ENCODE peak calls at places on chromosome 15, in seven cellular contexts. One of them, this sample, is unnamed.

GRCh38 chr15:77420610-77421369 is at the start of gene HMG20A:
- DNase-seq in choroid plexus epithelial cell: peak; percentile 91
- DNase-seq in brain microvascular endothelial cell: peak; percentile 62
- DNase-seq in GM12865: peak; percentile 86
- DNase-seq in bronchial epithelial cell: peak; percentile 74
- DNase-seq in AG10803: peak; percentile 88
- DNase-seq in HFFc6: peak; percentile 66
- DNase-seq in this sample: peak; percentile 67

GRCh38 chr15:100628746-100629145 is 26.4 kb downstream of the ASB7 start:
- DNase-seq in choroid plexus epithelial cell: peak; percentile 16
- DNase-seq in brain microvascular endothelial cell: no peak
- DNase-seq in GM12865: no peak
- DNase-seq in bronchial epithelial cell: no peak
- DNase-seq in AG10803: peak; percentile 94
- DNase-seq in HFFc6: no peak
- DNase-seq in this sample: no peak

GRCh38 chr15:88982304-88982945 is 69.2 kb upstream of the MFGE8 start:
- DNase-seq in choroid plexus epithelial cell: peak; percentile 83
- DNase-seq in brain microvascular endothelial cell: peak; percentile 78
- DNase-seq in GM12865: peak; percentile 88
- DNase-seq in bronchial epithelial cell: no peak
- DNase-seq in AG10803: peak; percentile 76
- DNase-seq in HFFc6: peak; percentile 57
- DNase-seq in this sample: peak; percentile 41

GRCh38 chr15:50996641-50997040 is 88.2 kb downstream of the AP4E1 start:
- DNase-seq in choroid plexus epithelial cell: peak; percentile 26
- DNase-seq in brain microvascular endothelial cell: no peak
- DNase-seq in GM12865: no peak
- DNase-seq in bronchial epithelial cell: peak; percentile 84
- DNase-seq in AG10803: peak; percentile 58
- DNase-seq in HFFc6: peak; percentile 81
- DNase-seq in this sample: no peak

GRCh38 chr15:37083610-37084009 is 16.7 kb downstream of the MEIS2 start:
- DNase-seq in choroid plexus epithelial cell: peak; percentile 87
- DNase-seq in brain microvascular endothelial cell: no peak
- DNase-seq in GM12865: no peak
- DNase-seq in bronchial epithelial cell: no peak
- DNase-seq in AG10803: no peak
- DNase-seq in HFFc6: no peak
- DNase-seq in this sample: no peak

GRCh38 chr15:70095387-70096214 is 2.1 kb downstream of the TLE3 start:
- DNase-seq in choroid plexus epithelial cell: no peak
- DNase-seq in brain microvascular endothelial cell: no peak
- DNase-seq in GM12865: peak; percentile 58
- DNase-seq in bronchial epithelial cell: no peak
- DNase-seq in AG10803: no peak
- DNase-seq in HFFc6: no peak
- DNase-seq in this sample: no peak

GRCh38 chr15:94480289-94480834 is 249.0 kb downstream of the MCTP2 start:
- DNase-seq in choroid plexus epithelial cell: no peak
- DNase-seq in brain microvascular endothelial cell: no peak
- DNase-seq in GM12865: no peak
- DNase-seq in bronchial epithelial cell: peak; percentile 29
- DNase-seq in AG10803: no peak
- DNase-seq in HFFc6: no peak
- DNase-seq in this sample: no peak

GRCh38 chr15:101523560-101523940 is 34.0 kb upstream of the PCSK6 start:
- DNase-seq in choroid plexus epithelial cell: no peak
- DNase-seq in brain microvascular endothelial cell: no peak
- DNase-seq in GM12865: no peak
- DNase-seq in bronchial epithelial cell: no peak
- DNase-seq in AG10803: no peak
- DNase-seq in HFFc6: no peak
- DNase-seq in this sample: no peak

GRCh38 chr15:99019558-99020540 is 12.3 kb upstream of the PGPEP1L start:
- DNase-seq in choroid plexus epithelial cell: peak; percentile 73
- DNase-seq in brain microvascular endothelial cell: peak; percentile 73
- DNase-seq in GM12865: no peak
- DNase-seq in bronchial epithelial cell: peak; percentile 67
- DNase-seq in AG10803: peak; percentile 86
- DNase-seq in HFFc6: peak; percentile 79
- DNase-seq in this sample: peak; percentile 35

GRCh38 chr15:98528056-98528725 is 120.1 kb upstream of the IGF1R start:
- DNase-seq in choroid plexus epithelial cell: no peak
- DNase-seq in brain microvascular endothelial cell: no peak
- DNase-seq in GM12865: no peak
- DNase-seq in bronchial epithelial cell: no peak
- DNase-seq in AG10803: no peak
- DNase-seq in HFFc6: no peak
- DNase-seq in this sample: no peak

GRCh38 chr15:74995779-74996765 is 709 bp downstream of the SCAMP5 start:
- DNase-seq in choroid plexus epithelial cell: no peak
- DNase-seq in brain microvascular endothelial cell: no peak
- DNase-seq in GM12865: no peak
- DNase-seq in bronchial epithelial cell: no peak
- DNase-seq in AG10803: no peak
- DNase-seq in HFFc6: no peak
- DNase-seq in this sample: no peak

GRCh38 chr15:70576276-70576675 is 187.1 kb downstream of the UACA start:
- DNase-seq in choroid plexus epithelial cell: no peak
- DNase-seq in brain microvascular endothelial cell: no peak
- DNase-seq in GM12865: no peak
- DNase-seq in bronchial epithelial cell: no peak
- DNase-seq in AG10803: no peak
- DNase-seq in HFFc6: no peak
- DNase-seq in this sample: no peak

GRCh38 chr15:64749167-64749566 is 26.2 kb downstream of the RBPMS2 start:
- DNase-seq in choroid plexus epithelial cell: peak; percentile 63
- DNase-seq in brain microvascular endothelial cell: peak; percentile 10
- DNase-seq in GM12865: no peak
- DNase-seq in bronchial epithelial cell: peak; percentile 53
- DNase-seq in AG10803: peak; percentile 78
- DNase-seq in HFFc6: peak; percentile 24
- DNase-seq in this sample: no peak

GRCh38 chr15:60932051-60932915 is 296.8 kb downstream of the RORA start:
- DNase-seq in choroid plexus epithelial cell: peak; percentile 45
- DNase-seq in brain microvascular endothelial cell: no peak
- DNase-seq in GM12865: peak; percentile 54
- DNase-seq in bronchial epithelial cell: peak; percentile 95
- DNase-seq in AG10803: peak; percentile 82
- DNase-seq in HFFc6: peak; percentile 48
- DNase-seq in this sample: peak; percentile 30

GRCh38 chr15:71334874-71335273 is 219.6 kb downstream of the THSD4 start:
- DNase-seq in choroid plexus epithelial cell: peak; percentile 25
- DNase-seq in brain microvascular endothelial cell: no peak
- DNase-seq in GM12865: peak; percentile 3
- DNase-seq in bronchial epithelial cell: no peak
- DNase-seq in AG10803: no peak
- DNase-seq in HFFc6: no peak
- DNase-seq in this sample: no peak

GRCh38 chr15:91182096-91182495 is 82.0 kb downstream of the SV2B start:
- DNase-seq in choroid plexus epithelial cell: no peak
- DNase-seq in brain microvascular endothelial cell: no peak
- DNase-seq in GM12865: no peak
- DNase-seq in bronchial epithelial cell: no peak
- DNase-seq in AG10803: no peak
- DNase-seq in HFFc6: no peak
- DNase-seq in this sample: no peak

GRCh38 chr15:58185439-58185838 is 47.3 kb downstream of the AQP9 start:
- DNase-seq in choroid plexus epithelial cell: peak; percentile 42
- DNase-seq in brain microvascular endothelial cell: no peak
- DNase-seq in GM12865: peak; percentile 56
- DNase-seq in bronchial epithelial cell: no peak
- DNase-seq in AG10803: peak; percentile 34
- DNase-seq in HFFc6: no peak
- DNase-seq in this sample: no peak

GRCh38 chr15:58189148-58189811 is 51.1 kb downstream of the AQP9 start:
- DNase-seq in choroid plexus epithelial cell: no peak
- DNase-seq in brain microvascular endothelial cell: no peak
- DNase-seq in GM12865: no peak
- DNase-seq in bronchial epithelial cell: no peak
- DNase-seq in AG10803: no peak
- DNase-seq in HFFc6: no peak
- DNase-seq in this sample: no peak

GRCh38 chr15:58190419-58190818 is 52.2 kb downstream of the AQP9 start:
- DNase-seq in choroid plexus epithelial cell: no peak
- DNase-seq in brain microvascular endothelial cell: no peak
- DNase-seq in GM12865: no peak
- DNase-seq in bronchial epithelial cell: peak; percentile 66
- DNase-seq in AG10803: peak; percentile 28
- DNase-seq in HFFc6: no peak
- DNase-seq in this sample: no peak
- TF ChIP-seq CTCF in choroid plexus epithelial cell: no peak
- TF ChIP-seq CTCF in brain microvascular endothelial cell: no peak
- TF ChIP-seq CTCF in GM12865: no peak
- TF ChIP-seq CTCF in bronchial epithelial cell: no peak
- TF ChIP-seq CTCF in AG10803: no peak
- TF ChIP-seq CTCF in HFFc6: no peak
- TF ChIP-seq CTCF in this sample: no peak

DNA sequence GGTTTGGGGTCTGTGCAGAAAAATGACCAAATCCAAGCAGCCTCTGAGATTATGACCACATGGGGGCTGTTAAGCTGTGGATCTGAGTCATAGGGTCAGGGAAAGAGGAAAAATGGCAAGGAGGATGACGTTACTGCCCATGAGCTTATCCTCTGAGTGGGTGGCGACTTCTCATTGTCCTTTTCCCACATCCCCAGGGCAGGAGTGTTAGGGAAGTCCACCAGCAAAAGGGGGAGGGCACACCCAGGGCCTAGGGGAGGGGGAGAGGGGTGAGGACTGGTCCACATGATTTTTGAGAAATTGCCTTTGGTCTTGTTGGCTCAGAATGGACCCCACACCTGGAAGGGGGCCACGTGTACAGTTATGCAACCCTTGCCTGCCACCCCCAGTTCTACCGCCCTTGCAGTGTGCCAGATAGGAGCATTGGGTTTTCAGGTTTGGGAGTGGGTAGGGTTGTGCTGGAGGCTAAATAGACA is 2.6 kb downstream of the CD276 start:
- DNase-seq in choroid plexus epithelial cell: peak; percentile 85
- DNase-seq in brain microvascular endothelial cell: peak; percentile 92
- DNase-seq in GM12865: no peak
- DNase-seq in bronchial epithelial cell: peak; percentile 79
- DNase-seq in AG10803: peak; percentile 80
- DNase-seq in HFFc6: peak; percentile 84
- DNase-seq in this sample: peak; percentile 60
- TF ChIP-seq CTCF in choroid plexus epithelial cell: no peak
- TF ChIP-seq CTCF in brain microvascular endothelial cell: peak; percentile 31
- TF ChIP-seq CTCF in GM12865: no peak
- TF ChIP-seq CTCF in bronchial epithelial cell: no peak
- TF ChIP-seq CTCF in AG10803: peak; percentile 16
- TF ChIP-seq CTCF in HFFc6: peak; percentile 42
- TF ChIP-seq CTCF in this sample: no peak

GRCh38 chr15:66921319-66921718 is 144.1 kb upstream of the SMAD3 start:
- DNase-seq in choroid plexus epithelial cell: no peak
- DNase-seq in brain microvascular endothelial cell: no peak
- DNase-seq in GM12865: no peak
- DNase-seq in bronchial epithelial cell: no peak
- DNase-seq in AG10803: no peak
- DNase-seq in HFFc6: no peak
- DNase-seq in this sample: no peak

GRCh38 chr15:66925721-66926120 is 139.7 kb upstream of the SMAD3 start:
- DNase-seq in choroid plexus epithelial cell: no peak
- DNase-seq in brain microvascular endothelial cell: no peak
- DNase-seq in GM12865: no peak
- DNase-seq in bronchial epithelial cell: no peak
- DNase-seq in AG10803: no peak
- DNase-seq in HFFc6: no peak
- DNase-seq in this sample: no peak

GRCh38 chr15:66924889-66925288 is 140.5 kb upstream of the SMAD3 start:
- DNase-seq in choroid plexus epithelial cell: no peak
- DNase-seq in brain microvascular endothelial cell: no peak
- DNase-seq in GM12865: no peak
- DNase-seq in bronchial epithelial cell: no peak
- DNase-seq in AG10803: no peak
- DNase-seq in HFFc6: no peak
- DNase-seq in this sample: no peak

GRCh38 chr15:66922608-66923007 is 142.8 kb upstream of the SMAD3 start:
- DNase-seq in choroid plexus epithelial cell: no peak
- DNase-seq in brain microvascular endothelial cell: no peak
- DNase-seq in GM12865: no peak
- DNase-seq in bronchial epithelial cell: no peak
- DNase-seq in AG10803: no peak
- DNase-seq in HFFc6: no peak
- DNase-seq in this sample: no peak

DNA sequence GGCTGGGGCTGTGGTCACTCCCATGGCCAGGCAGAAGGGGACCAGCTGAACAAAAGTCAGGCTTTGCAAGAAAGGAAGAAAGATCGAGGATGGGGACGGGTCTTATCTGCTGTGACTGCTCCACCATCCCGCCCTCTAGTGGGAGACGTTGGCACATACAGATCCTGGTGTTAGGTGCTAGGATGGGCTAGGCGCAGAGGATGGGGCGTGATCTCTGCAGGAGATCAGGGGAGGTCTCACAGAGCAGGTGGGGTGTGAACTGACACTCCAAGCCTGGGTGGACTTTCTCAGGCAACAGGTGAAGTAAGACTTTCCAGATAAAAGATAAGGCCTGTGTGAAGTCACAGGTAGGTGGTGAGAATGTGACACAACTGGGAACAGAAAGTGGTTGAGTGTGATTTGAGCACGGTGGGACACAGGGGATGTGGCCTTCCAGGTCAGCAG is 141.9 kb upstream of the SMAD3 start:
- DNase-seq in choroid plexus epithelial cell: peak; percentile 40
- DNase-seq in brain microvascular endothelial cell: no peak
- DNase-seq in GM12865: peak; percentile 44
- DNase-seq in bronchial epithelial cell: peak; percentile 23
- DNase-seq in AG10803: no peak
- DNase-seq in HFFc6: no peak
- DNase-seq in this sample: no peak
- TF ChIP-seq CTCF in choroid plexus epithelial cell: peak; percentile 66
- TF ChIP-seq CTCF in brain microvascular endothelial cell: peak; percentile 78
- TF ChIP-seq CTCF in GM12865: peak; percentile 66
- TF ChIP-seq CTCF in bronchial epithelial cell: peak; percentile 62
- TF ChIP-seq CTCF in AG10803: peak; percentile 40
- TF ChIP-seq CTCF in HFFc6: peak; percentile 75
- TF ChIP-seq CTCF in this sample: peak; percentile 26

GRCh38 chr15:25331860-25332259 is 107.0 kb downstream of the UBE3A start:
- DNase-seq in choroid plexus epithelial cell: no peak
- DNase-seq in brain microvascular endothelial cell: no peak
- DNase-seq in GM12865: no peak
- DNase-seq in bronchial epithelial cell: no peak
- DNase-seq in AG10803: no peak
- DNase-seq in HFFc6: no peak
- DNase-seq in this sample: no peak

GRCh38 chr15:25331404-25331803 is 107.4 kb downstream of the UBE3A start:
- DNase-seq in choroid plexus epithelial cell: no peak
- DNase-seq in brain microvascular endothelial cell: no peak
- DNase-seq in GM12865: no peak
- DNase-seq in bronchial epithelial cell: no peak
- DNase-seq in AG10803: no peak
- DNase-seq in HFFc6: no peak
- DNase-seq in this sample: no peak

GRCh38 chr15:25333049-25333448 is 105.8 kb downstream of the UBE3A start:
- DNase-seq in choroid plexus epithelial cell: no peak
- DNase-seq in brain microvascular endothelial cell: no peak
- DNase-seq in GM12865: no peak
- DNase-seq in bronchial epithelial cell: no peak
- DNase-seq in AG10803: no peak
- DNase-seq in HFFc6: no peak
- DNase-seq in this sample: no peak

GRCh38 chr15:25332306-25332705 is 106.5 kb downstream of the UBE3A start:
- DNase-seq in choroid plexus epithelial cell: no peak
- DNase-seq in brain microvascular endothelial cell: no peak
- DNase-seq in GM12865: no peak
- DNase-seq in bronchial epithelial cell: no peak
- DNase-seq in AG10803: no peak
- DNase-seq in HFFc6: no peak
- DNase-seq in this sample: no peak

GRCh38 chr15:25335279-25335678 is 103.5 kb downstream of the UBE3A start:
- DNase-seq in choroid plexus epithelial cell: no peak
- DNase-seq in brain microvascular endothelial cell: no peak
- DNase-seq in GM12865: no peak
- DNase-seq in bronchial epithelial cell: no peak
- DNase-seq in AG10803: no peak
- DNase-seq in HFFc6: no peak
- DNase-seq in this sample: no peak
- TF ChIP-seq CTCF in choroid plexus epithelial cell: no peak
- TF ChIP-seq CTCF in brain microvascular endothelial cell: no peak
- TF ChIP-seq CTCF in GM12865: no peak
- TF ChIP-seq CTCF in bronchial epithelial cell: no peak
- TF ChIP-seq CTCF in AG10803: no peak
- TF ChIP-seq CTCF in HFFc6: no peak
- TF ChIP-seq CTCF in this sample: no peak

This sample was measured in AG09319.